ENCODE peak calls at places on chromosomes 2 and 18, in eight cellular contexts. D, U, Q, C, B, M, H and Y are unnamed samples.

GRCh38 chr2:223026357-223027110 is 25.5 kb upstream of the KCNE4 start:
- DNase-seq in D (peak), U (no peak), Q (no peak), C (no peak), B (peak), M (no peak), H (no peak), Y (no peak)

GRCh38 chr2:71545572-71546274 is 92.4 kb downstream of the DYSF start:
- DNase-seq in D (peak), U (peak), Q (peak), C (no peak), B (peak), M (peak), H (peak), Y (peak)

GRCh38 chr2:10256031-10256524 is 46.6 kb upstream of the HPCAL1 start:
- DNase-seq in D (no peak), U (no peak), Q (no peak), C (no peak), B (no peak), M (no peak), H (no peak), Y (no peak)

GRCh38 chr2:101113441-101114267 is 37.5 kb downstream of the TBC1D8 start:
- DNase-seq in D (peak), U (peak), Q (no peak), C (peak), B (peak), M (peak), H (peak), Y (no peak)

GRCh38 chr2:144242311-144242710 is 277.6 kb downstream of the ZEB2 start:
- DNase-seq in D (no peak), U (no peak), Q (no peak), C (no peak), B (no peak), M (no peak), H (no peak), Y (no peak)

GRCh38 chr2:11988691-11989465 is 242.4 kb downstream of the LPIN1 start:
- DNase-seq in D (no peak), U (no peak), Q (no peak), C (no peak), B (peak), M (no peak), H (no peak), Y (no peak)

GRCh38 chr2:82109418-82109817 is 1804.9 kb upstream of the LRRTM1 start:
- DNase-seq in D (no peak), U (no peak), Q (no peak), C (no peak), B (no peak), M (no peak), H (no peak), Y (no peak)

GRCh38 chr2:12717988-12718661 is 1.4 kb downstream of the TRIB2 start:
- DNase-seq in D (peak), U (peak), Q (no peak), C (no peak), B (peak), M (no peak), H (no peak), Y (no peak)

GRCh38 chr2:38499921-38500634 is 102.7 kb downstream of the HNRNPLL start:
- DNase-seq in D (no peak), U (no peak), Q (no peak), C (no peak), B (peak), M (no peak), H (no peak), Y (no peak)

GRCh38 chr18:58158459-58158858 is 114.4 kb downstream of the NEDD4L start:
- DNase-seq in D (no peak), U (no peak), Q (no peak), C (no peak), B (no peak), M (no peak), H (no peak), Y (no peak)

GRCh38 chr2:180980943-180981898 is 816 bp downstream of the UBE2E3 start:
- DNase-seq in D (peak), U (peak), Q (no peak), C (peak), B (peak), M (peak), H (no peak), Y (no peak)

GRCh38 chr2:10043256-10043905 is at the start of gene KLF11:
- DNase-seq in D (peak), U (peak), Q (no peak), C (peak), B (peak), M (peak), H (peak), Y (peak)

GRCh38 chr2:28639836-28640235 is 111.8 kb upstream of the PPP1CB start:
- DNase-seq in D (peak), U (no peak), Q (no peak), C (no peak), B (no peak), M (no peak), H (no peak), Y (no peak)

GRCh38 chr2:121405233-121405632 is 120.2 kb upstream of the TFCP2L1 start:
- DNase-seq in D (peak), U (no peak), Q (no peak), C (no peak), B (no peak), M (no peak), H (no peak), Y (no peak)

GRCh38 chr2:86238354-86238753 is 39.1 kb downstream of the MRPL35 start:
- DNase-seq in D (no peak), U (no peak), Q (no peak), C (no peak), B (no peak), M (no peak), H (no peak), Y (no peak)

GRCh38 chr18:38307919-38308318 is 742.3 kb upstream of the CELF4 start:
- DNase-seq in D (no peak), U (no peak), Q (no peak), C (no peak), B (no peak), M (no peak), H (no peak), Y (no peak)

GRCh38 chr2:95311821-95312542 is 14.8 kb downstream of the KCNIP3 start:
- DNase-seq in D (no peak), U (no peak), Q (no peak), C (no peak), B (no peak), M (no peak), H (no peak), Y (no peak)

GRCh38 chr2:162890690-162891311 is 52.2 kb upstream of the KCNH7 start:
- DNase-seq in D (peak), U (peak), Q (peak), C (peak), B (peak), M (peak), H (no peak), Y (no peak)

GRCh38 chr18:74337912-74338309 is 22.3 kb downstream of the C18orf63 start:
- DNase-seq in D (no peak), U (no peak), Q (no peak), C (no peak), B (no peak), M (no peak), H (no peak), Y (no peak)

GRCh38 chr2:223601932-223602676 is at the start of gene SCG2:
- DNase-seq in D (peak), U (peak), Q (no peak), C (peak), B (peak), M (peak), H (peak), Y (no peak)

GRCh38 chr2:226673314-226673723 is 126.3 kb downstream of the IRS1 start:
- DNase-seq in D (no peak), U (no peak), Q (no peak), C (peak), B (peak), M (peak), H (peak), Y (no peak)

GRCh38 chr2:138787053-138787666 is 7.0 kb upstream of the NXPH2 start:
- DNase-seq in D (peak), U (peak), Q (peak), C (peak), B (peak), M (peak), H (peak), Y (no peak)

GRCh38 chr2:213537579-213537978 is 253.3 kb downstream of the SPAG16 start:
- DNase-seq in D (no peak), U (no peak), Q (no peak), C (no peak), B (no peak), M (no peak), H (no peak), Y (no peak)

GRCh38 chr2:53286336-53286735 is 481.3 kb upstream of the CHAC2 start:
- DNase-seq in D (no peak), U (no peak), Q (no peak), C (no peak), B (no peak), M (no peak), H (no peak), Y (no peak)

GRCh38 chr18:59047992-59048363 is 91.7 kb upstream of the SEC11C start:
- DNase-seq in D (no peak), U (no peak), Q (no peak), C (no peak), B (no peak), M (no peak), H (no peak), Y (no peak)

GRCh38 chr2:136048886-136049832 is 63.7 kb upstream of the DARS1 start:
- DNase-seq in D (no peak), U (no peak), Q (no peak), C (no peak), B (no peak), M (no peak), H (no peak), Y (peak)

GRCh38 chr18:31497404-31497710 is 620 bp upstream of the DSG2 start:
- DNase-seq in D (peak), U (no peak), Q (no peak), C (no peak), B (peak), M (no peak), H (no peak), Y (no peak)

GRCh38 chr2:26462511-26463251 is 15.2 kb downstream of the OTOF start:
- DNase-seq in D (peak), U (peak), Q (no peak), C (peak), B (peak), M (peak), H (peak), Y (no peak)

GRCh38 chr2:20350105-20350712 is 435 bp downstream of the PUM2 start:
- DNase-seq in D (no peak), U (peak), Q (no peak), C (no peak), B (peak), M (peak), H (no peak), Y (peak)